ENCODE peak calls at places on chromosome 14, in seven cellular contexts. J, E, G, Y, K, M and X are unnamed samples.

GRCh38 chr14:63510538-63510937 is 32.6 kb downstream of the PPP2R5E start:
- DNase-seq in J (no peak), E (no peak), G (no peak), Y (no peak), K (no peak), M (no peak), X (no peak)

GRCh38 chr14:103543721-103544626 is 15.0 kb downstream of the TRMT61A start:
- DNase-seq in J (no peak), E (no peak), G (peak), Y (peak), K (no peak), M (peak), X (no peak)

GRCh38 chr14:99481745-99482099 is 513 bp downstream of the CCNK start:
- DNase-seq in J (peak), E (no peak), G (no peak), Y (no peak), K (peak), M (no peak), X (no peak)

GRCh38 chr14:105141486-105142281 is 26.9 kb downstream of the JAG2 start:
- DNase-seq in J (no peak), E (no peak), G (no peak), Y (peak), K (no peak), M (no peak), X (no peak)

GRCh38 chr14:89401783-89402182 is 15.2 kb downstream of the FOXN3 start:
- DNase-seq in J (no peak), E (no peak), G (no peak), Y (no peak), K (no peak), M (no peak), X (no peak)

GRCh38 chr14:99425272-99425681 is 55.4 kb downstream of the SETD3 start:
- DNase-seq in J (no peak), E (no peak), G (peak), Y (no peak), K (no peak), M (no peak), X (no peak)

GRCh38 chr14:71592361-71592760 is 339.9 kb upstream of the RGS6 start:
- DNase-seq in J (no peak), E (no peak), G (no peak), Y (no peak), K (no peak), M (no peak), X (no peak)

GRCh38 chr14:33686218-33686617 is 264.7 kb downstream of the EGLN3 start:
- DNase-seq in J (peak), E (peak), G (no peak), Y (no peak), K (peak), M (no peak), X (no peak)

GRCh38 chr14:39232554-39233415 is 930 bp upstream of the MIA2 start:
- DNase-seq in J (peak), E (no peak), G (no peak), Y (no peak), K (peak), M (no peak), X (no peak)

GRCh38 chr14:88831285-88831684 is 6.8 kb downstream of the TTC8 start:
- DNase-seq in J (peak), E (no peak), G (no peak), Y (no peak), K (peak), M (no peak), X (peak)

GRCh38 chr14:93041002-93041401 is 74.7 kb downstream of the ITPK1 start:
- DNase-seq in J (no peak), E (no peak), G (no peak), Y (no peak), K (no peak), M (no peak), X (no peak)

GRCh38 chr14:74401504-74402241 is 24.3 kb downstream of the SYNDIG1L start:
- DNase-seq in J (no peak), E (no peak), G (peak), Y (peak), K (no peak), M (no peak), X (peak)

GRCh38 chr14:64628940-64629403 is 75.3 kb upstream of the PLEKHG3 start:
- DNase-seq in J (peak), E (peak), G (no peak), Y (no peak), K (peak), M (peak), X (peak)

GRCh38 chr14:93161411-93161940 is 23.2 kb downstream of the MOAP1 start:
- DNase-seq in J (no peak), E (no peak), G (no peak), Y (no peak), K (no peak), M (no peak), X (no peak)

GRCh38 chr14:65999865-66000264 is 486.3 kb upstream of the CCDC196 start:
- DNase-seq in J (no peak), E (no peak), G (no peak), Y (no peak), K (no peak), M (no peak), X (no peak)

GRCh38 chr14:66974397-66975025 is 214.7 kb upstream of the GARIN2 start:
- DNase-seq in J (peak), E (no peak), G (no peak), Y (no peak), K (peak), M (no peak), X (no peak)

GRCh38 chr14:67650694-67651093 is 23.7 kb downstream of the VTI1B start:
- DNase-seq in J (peak), E (no peak), G (no peak), Y (no peak), K (peak), M (no peak), X (no peak)

GRCh38 chr14:105863296-105864108 is 337.1 kb downstream of the TMEM121 start:
- DNase-seq in J (no peak), E (no peak), G (no peak), Y (peak), K (no peak), M (peak), X (no peak)

GRCh38 chr14:24798911-24799310 is 164.9 kb upstream of the GZMB start:
- DNase-seq in J (no peak), E (no peak), G (no peak), Y (no peak), K (no peak), M (no peak), X (no peak)

GRCh38 chr14:75088566-75089373 is 19.3 kb downstream of the ZC2HC1C start:
- DNase-seq in J (peak), E (peak), G (no peak), Y (no peak), K (peak), M (peak), X (peak)

GRCh38 chr14:87283547-87283946 is 709.4 kb downstream of the GALC start:
- DNase-seq in J (no peak), E (no peak), G (no peak), Y (no peak), K (no peak), M (no peak), X (no peak)

GRCh38 chr14:102949801-102950451 is 27.5 kb downstream of the AMN start:
- DNase-seq in J (no peak), E (no peak), G (no peak), Y (no peak), K (peak), M (peak), X (no peak)